ENCODE peak calls at places on chromosomes 4 and X, in five cellular contexts. One of them, this sample, is unnamed.

GRCh38 chr4:113024373-113024772 is 25.1 kb upstream of the ANK2 start:
- DNase-seq in body of pancreas: no peak
- DNase-seq in right lobe of liver: no peak
- DNase-seq in NB4: no peak
- DNase-seq in glomerular endothelial cell: no peak
- DNase-seq in this sample: no peak

GRCh38 chr4:1417522-1418390 is 11.5 kb upstream of the NKX1-1 start:
- DNase-seq in right lobe of liver: no peak
- DNase-seq in glomerular endothelial cell: no peak
- DNase-seq in NB4: no peak
- DNase-seq in body of pancreas: no peak
- DNase-seq in this sample: no peak

GRCh38 chr4:14023036-14023435 is 395.5 kb upstream of the BOD1L1 start:
- DNase-seq in body of pancreas: no peak
- DNase-seq in glomerular endothelial cell: no peak
- DNase-seq in right lobe of liver: no peak
- DNase-seq in NB4: no peak
- DNase-seq in this sample: no peak

GRCh38 chr4:25013756-25014737 is 16.7 kb downstream of the LGI2 start:
- DNase-seq in NB4: no peak
- DNase-seq in right lobe of liver: no peak
- DNase-seq in body of pancreas: no peak
- DNase-seq in glomerular endothelial cell: no peak
- DNase-seq in this sample: no peak

GRCh38 chrX:46463682-46464081 is 81.5 kb downstream of the ZNF674 start:
- DNase-seq in right lobe of liver: no peak
- DNase-seq in body of pancreas: no peak
- DNase-seq in NB4: no peak
- DNase-seq in glomerular endothelial cell: no peak
- DNase-seq in this sample: no peak

GRCh38 chr4:104693601-104694201 is 199.0 kb upstream of the CXXC4 start:
- DNase-seq in body of pancreas: no peak
- DNase-seq in NB4: peak
- DNase-seq in glomerular endothelial cell: no peak
- DNase-seq in right lobe of liver: no peak
- DNase-seq in this sample: no peak

GRCh38 chrX:85517994-85518718 is 138.7 kb upstream of the POF1B start:
- DNase-seq in glomerular endothelial cell: no peak
- DNase-seq in body of pancreas: no peak
- DNase-seq in right lobe of liver: no peak
- DNase-seq in NB4: no peak
- DNase-seq in this sample: no peak

GRCh38 chr4:154616731-154617130 is 4.3 kb upstream of the FGG start:
- DNase-seq in glomerular endothelial cell: no peak
- DNase-seq in body of pancreas: no peak
- DNase-seq in NB4: no peak
- DNase-seq in right lobe of liver: no peak
- DNase-seq in this sample: no peak

GRCh38 chrX:23952984-23953907 is 45.4 kb downstream of the CXorf58 start:
- DNase-seq in body of pancreas: no peak
- DNase-seq in glomerular endothelial cell: no peak
- DNase-seq in NB4: peak
- DNase-seq in right lobe of liver: no peak
- DNase-seq in this sample: peak

GRCh38 chr4:56728512-56728911 is 47.4 kb upstream of the HOPX start:
- DNase-seq in right lobe of liver: peak
- DNase-seq in body of pancreas: peak
- DNase-seq in glomerular endothelial cell: peak
- DNase-seq in NB4: peak
- DNase-seq in this sample: no peak

GRCh38 chr4:123748806-123749205 is 352.2 kb downstream of the SPRY1 start:
- DNase-seq in glomerular endothelial cell: no peak
- DNase-seq in NB4: peak
- DNase-seq in right lobe of liver: no peak
- DNase-seq in body of pancreas: no peak
- DNase-seq in this sample: no peak

GRCh38 chrX:95218964-95219363 is 1465.7 kb upstream of the DIAPH2 start:
- DNase-seq in NB4: peak
- DNase-seq in body of pancreas: no peak
- DNase-seq in glomerular endothelial cell: no peak
- DNase-seq in right lobe of liver: no peak
- DNase-seq in this sample: no peak

GRCh38 chr4:182219400-182219799 is 23.8 kb upstream of the TENM3 start:
- DNase-seq in body of pancreas: no peak
- DNase-seq in glomerular endothelial cell: no peak
- DNase-seq in right lobe of liver: no peak
- DNase-seq in NB4: no peak
- DNase-seq in this sample: no peak

GRCh38 chr4:140252742-140253555 is 99.0 kb upstream of the MAML3 start:
- DNase-seq in glomerular endothelial cell: no peak
- DNase-seq in NB4: peak
- DNase-seq in right lobe of liver: peak
- DNase-seq in body of pancreas: peak
- DNase-seq in this sample: peak

GRCh38 chr4:52716364-52717151 is 34.7 kb downstream of the ERVMER34-1 start:
- DNase-seq in NB4: peak
- DNase-seq in right lobe of liver: no peak
- DNase-seq in body of pancreas: no peak
- DNase-seq in glomerular endothelial cell: no peak
- DNase-seq in this sample: no peak

GRCh38 chr4:37908488-37909343 is 17.8 kb downstream of the TBC1D1 start:
- DNase-seq in right lobe of liver: no peak
- DNase-seq in NB4: no peak
- DNase-seq in body of pancreas: no peak
- DNase-seq in glomerular endothelial cell: no peak
- DNase-seq in this sample: no peak

GRCh38 chr4:6580353-6580752 is 5.4 kb downstream of the MAN2B2 start:
- DNase-seq in right lobe of liver: no peak
- DNase-seq in NB4: no peak
- DNase-seq in body of pancreas: no peak
- DNase-seq in glomerular endothelial cell: no peak
- DNase-seq in this sample: no peak

GRCh38 chr4:123649644-123650356 is 253.2 kb downstream of the SPRY1 start:
- DNase-seq in body of pancreas: peak
- DNase-seq in NB4: peak
- DNase-seq in glomerular endothelial cell: no peak
- DNase-seq in right lobe of liver: peak
- DNase-seq in this sample: peak

GRCh38 chr4:7911044-7911578 is 28.6 kb downstream of the AFAP1 start:
- DNase-seq in right lobe of liver: no peak
- DNase-seq in body of pancreas: peak
- DNase-seq in glomerular endothelial cell: no peak
- DNase-seq in NB4: no peak
- DNase-seq in this sample: no peak

GRCh38 chrX:19579485-19579884 is 64.2 kb upstream of the MAP3K15 start:
- DNase-seq in NB4: no peak
- DNase-seq in body of pancreas: no peak
- DNase-seq in right lobe of liver: no peak
- DNase-seq in glomerular endothelial cell: no peak
- DNase-seq in this sample: peak

GRCh38 chr4:160026720-160027119 is 923.8 kb downstream of the RAPGEF2 start:
- DNase-seq in NB4: peak
- DNase-seq in glomerular endothelial cell: no peak
- DNase-seq in right lobe of liver: no peak
- DNase-seq in body of pancreas: no peak
- DNase-seq in this sample: no peak

GRCh38 chrX:15854080-15854655 is 445 bp downstream of the AP1S2 start:
- DNase-seq in NB4: peak
- DNase-seq in glomerular endothelial cell: no peak
- DNase-seq in body of pancreas: peak
- DNase-seq in right lobe of liver: peak
- DNase-seq in this sample: peak

GRCh38 chr4:24582235-24582863 is 2.0 kb downstream of the DHX15 start:
- DNase-seq in glomerular endothelial cell: no peak
- DNase-seq in NB4: peak
- DNase-seq in body of pancreas: no peak
- DNase-seq in right lobe of liver: no peak
- DNase-seq in this sample: no peak

GRCh38 chrX:74420194-74421035 is 878 bp upstream of the SLC16A2 start:
- DNase-seq in NB4: peak
- DNase-seq in glomerular endothelial cell: no peak
- DNase-seq in right lobe of liver: peak
- DNase-seq in body of pancreas: peak
- DNase-seq in this sample: no peak

GRCh38 chr4:2073808-2074481 is 14.8 kb downstream of the NAT8L start:
- DNase-seq in NB4: no peak
- DNase-seq in right lobe of liver: peak
- DNase-seq in body of pancreas: no peak
- DNase-seq in glomerular endothelial cell: no peak
- DNase-seq in this sample: no peak

This sample was measured in dermis microvascular lymphatic vessel endothelial cell.